ENCODE peak calls at places on chromosomes 7 and 10, in six cellular contexts. L is cardiac fibroblast; X is activated T-helper 1 cell treated with anti-CD3 and anti-CD28 coated beads, Interleukin-12 subunit alpha, Interleukin-12 subunit beta, Interleukin-2, Interleukin-4 antibody, amounts not matched to agents 30 ng/mL and 10 ng/mL and 1 ng/mL, durations not matched to agents 14 hours and 24 hours and 36 hours; U is GM18507; T is AG08396; B is activated effector memory CD4-positive, alpha-beta T cell treated with anti-CD3 and anti-CD28 coated beads, Interleukin-2, amount 50 U/mL, for 16 hours. D is an unnamed sample.

GRCh38 chr7:152462995-152463713 is 27.4 kb upstream of the KMT2C start:
- DNase-seq in T (peak; percentile 49), L (peak; percentile 50), X (no peak), U (no peak), B (no peak), D (peak; percentile 35)

GRCh38 chr10:125823663-125824251 is 411 bp downstream of the BCCIP start:
- DNase-seq in B (peak; percentile 71), X (no peak), U (no peak), T (peak; percentile 11), L (peak; percentile 12), D (peak; percentile 7)

GRCh38 chr7:105590793-105591192 is 9.5 kb upstream of the EFCAB10 start:
- DNase-seq in X (no peak), U (no peak), B (no peak), L (no peak), T (no peak), D (no peak)

GRCh38 chr7:2521952-2522591 is 2.5 kb downstream of the LFNG start:
- DNase-seq in U (no peak), L (peak; percentile 57), X (peak; percentile 70), B (peak; percentile 89), T (no peak), D (peak; percentile 27)

GRCh38 chr7:27611043-27611442 is 51.6 kb downstream of the HIBADH start:
- DNase-seq in T (peak; percentile 12), L (peak; percentile 11), B (no peak), U (no peak), X (no peak), D (no peak)

GRCh38 chr10:91190876-91191580 is 29.4 kb upstream of the PCGF5 start:
- DNase-seq in U (no peak), X (no peak), L (peak; percentile 62), B (no peak), T (no peak), D (peak; percentile 34)

GRCh38 chr7:24152356-24152755 is 131.6 kb upstream of the NPY start:
- DNase-seq in B (no peak), U (no peak), T (no peak), L (no peak), X (no peak), D (no peak)

GRCh38 chr10:32982293-32982709 is 24.3 kb upstream of the ITGB1 start:
- DNase-seq in L (peak; percentile 94), X (no peak), B (no peak), T (no peak), U (no peak), D (no peak)

GRCh38 chr7:157905740-157906461 is 569.1 kb downstream of the DNAJB6 start:
- DNase-seq in L (no peak), T (no peak), B (peak; percentile 43), U (no peak), X (no peak), D (no peak)

GRCh38 chr10:58970160-58970915 is 206.1 kb upstream of the PHYHIPL start:
- DNase-seq in X (no peak), U (no peak), B (no peak), T (no peak), L (no peak), D (no peak)

GRCh38 chr7:157004050-157004838 is 6.2 kb downstream of the MNX1 start:
- DNase-seq in B (no peak), U (no peak), T (no peak), X (no peak), L (peak; percentile 43), D (peak; percentile 52)

GRCh38 chr7:155324012-155324917 is 26.6 kb downstream of the INSIG1 start:
- DNase-seq in T (no peak), B (no peak), X (no peak), U (no peak), L (no peak), D (no peak)

GRCh38 chr10:103584216-103585010 is 90.9 kb downstream of the NEURL1 start:
- DNase-seq in B (peak; percentile 88), X (peak; percentile 52), L (no peak), U (no peak), T (no peak), D (peak; percentile 44)

GRCh38 chr10:13272164-13272571 is 27.7 kb downstream of the PHYH start:
- DNase-seq in B (no peak), L (peak; percentile 22), U (no peak), X (no peak), T (peak; percentile 34), D (peak; percentile 34)

GRCh38 chr7:22252886-22253536 is 103.9 kb downstream of the RAPGEF5 start:
- DNase-seq in L (no peak), T (no peak), X (no peak), B (no peak), U (no peak), D (no peak)

GRCh38 chr10:80163741-80164341 is 31.3 kb downstream of the PLAC9 start:
- DNase-seq in T (peak; percentile 75), U (no peak), B (no peak), L (peak; percentile 73), X (no peak), D (peak; percentile 62)

GRCh38 chr7:119783799-119784198 is 489.2 kb upstream of the KCND2 start:
- DNase-seq in X (no peak), B (no peak), T (no peak), L (peak; percentile 69), U (no peak), D (no peak)

GRCh38 chr10:110843031-110843430 is 28.7 kb upstream of the PDCD4 start:
- DNase-seq in L (no peak), T (no peak), U (peak; percentile 75), X (peak; percentile 66), B (peak; percentile 75), D (no peak)

GRCh38 chr7:151114151-151115090 is 28.1 kb downstream of the AGAP3 start:
- DNase-seq in U (no peak), L (no peak), B (no peak), X (no peak), T (no peak), D (no peak)

GRCh38 chr10:7942859-7943258 is 111.6 kb upstream of the GATA3 start:
- DNase-seq in U (no peak), T (no peak), L (no peak), B (no peak), X (no peak), D (no peak)

GRCh38 chr7:30240401-30240800 is 44.0 kb upstream of the ZNRF2 start:
- DNase-seq in U (no peak), B (no peak), T (no peak), X (no peak), L (no peak), D (no peak)

GRCh38 chr10:110762109-110762848 is 109.4 kb upstream of the PDCD4 start:
- DNase-seq in T (no peak), X (no peak), U (no peak), L (no peak), B (no peak), D (no peak)

GRCh38 chr7:102024005-102024768 is 206.8 kb downstream of the CUX1 start:
- DNase-seq in T (no peak), L (no peak), U (no peak), X (no peak), B (no peak), D (no peak)

GRCh38 chr10:86168256-86168655 is 198.3 kb downstream of the GRID1 start:
- DNase-seq in T (no peak), X (no peak), U (no peak), B (peak; percentile 55), L (no peak), D (no peak)

GRCh38 chr7:41659539-41659938 is 43.4 kb downstream of the INHBA start:
- DNase-seq in X (no peak), L (no peak), U (no peak), T (no peak), B (no peak), D (no peak)

GRCh38 chr10:121355161-121355560 is 243.1 kb downstream of the FGFR2 start:
- DNase-seq in T (no peak), U (no peak), L (no peak), B (no peak), X (no peak), D (no peak)

GRCh38 chr7:74561898-74562613 is 95.5 kb upstream of the GTF2I start:
- DNase-seq in B (no peak), L (no peak), T (no peak), U (no peak), X (no peak), D (no peak)

GRCh38 chr10:91296471-91296870 is 76.0 kb downstream of the PCGF5 start:
- DNase-seq in T (no peak), B (no peak), X (no peak), L (peak; percentile 66), U (no peak), D (no peak)